ENCODE peak calls at places on chromosomes 13 and 19, in six cellular contexts. M is heart left ventricle; O is cardiac muscle cell; K is omental fat pad; B is substantia nigra; L is stimulated activated CD4-positive, alpha-beta T cell treated with anti-CD3 and anti-CD28 coated beads, Interleukin-4, amount 100 ng/mL, for 48 hours. I is an unnamed sample.

GRCh38 chr13:29402168-29402621 is 193.3 kb downstream of the SLC7A1 start:
- DNase-seq in M (no peak), O (peak), K (no peak), B (no peak), L (no peak), I (no peak)

GRCh38 chr19:17202713-17203112 is 12.4 kb upstream of the USE1 start:
- DNase-seq in M (no peak), O (no peak), K (no peak), B (no peak), L (no peak), I (no peak)

GRCh38 chr13:50512602-50513527 is 330.6 kb downstream of the DLEU7 start:
- DNase-seq in M (peak), O (peak), K (no peak), B (peak), L (peak), I (no peak)

GRCh38 chr19:38013913-38014575 is 107.0 kb downstream of the SIPA1L3 start:
- DNase-seq in M (no peak), O (no peak), K (no peak), B (no peak), L (no peak), I (no peak)

GRCh38 chr13:77696006-77696862 is 1.3 kb upstream of the SLAIN1 start:
- DNase-seq in M (no peak), O (no peak), K (no peak), B (peak), L (no peak), I (no peak)

GRCh38 chr13:26999499-26999898 is 172.1 kb downstream of the USP12 start:
- DNase-seq in M (no peak), O (no peak), K (no peak), B (no peak), L (no peak), I (no peak)

GRCh38 chr19:23474761-23475160 is 79.5 kb upstream of the ZNF91 start:
- DNase-seq in M (no peak), O (no peak), K (no peak), B (no peak), L (no peak), I (no peak)

GRCh38 chr19:15025237-15025636 is 24.0 kb upstream of the CASP14 start:
- DNase-seq in M (no peak), O (peak), K (no peak), B (no peak), L (no peak), I (no peak)

GRCh38 chr13:35941374-35941773 is 189.8 kb downstream of the DCLK1 start:
- DNase-seq in M (no peak), O (no peak), K (no peak), B (no peak), L (no peak), I (no peak)

GRCh38 chr19:374886-375235 is 30.3 kb upstream of the MIER2 start:
- DNase-seq in M (no peak), O (no peak), K (no peak), B (no peak), L (no peak), I (no peak)

GRCh38 chr19:8512991-8513686 is 828 bp downstream of the ZNF414 start:
- DNase-seq in M (no peak), O (no peak), K (no peak), B (no peak), L (no peak), I (no peak)

GRCh38 chr19:18503971-18504885 is 17.6 kb downstream of the ELL start:
- DNase-seq in M (no peak), O (no peak), K (no peak), B (no peak), L (no peak), I (no peak)

GRCh38 chr13:107518292-107518691 is 697.0 kb downstream of the LIG4 start:
- DNase-seq in M (no peak), O (peak), K (no peak), B (no peak), L (no peak), I (no peak)

GRCh38 chr13:34864650-34865049 is 77.4 kb upstream of the NBEA start:
- DNase-seq in M (no peak), O (no peak), K (no peak), B (no peak), L (no peak), I (no peak)

GRCh38 chr19:48866692-48867091 is 1.7 kb downstream of the PLEKHA4 start:
- DNase-seq in M (no peak), O (no peak), K (no peak), B (no peak), L (no peak), I (no peak)

GRCh38 chr19:14167594-14168138 is 31.3 kb upstream of the ASF1B start:
- DNase-seq in M (peak), O (no peak), K (no peak), B (no peak), L (no peak), I (no peak)

GRCh38 chr19:3055741-3056453 is 6.4 kb downstream of the TLE5 start:
- DNase-seq in M (no peak), O (no peak), K (no peak), B (no peak), L (no peak), I (no peak)

GRCh38 chr13:75489502-75490263 is 7.7 kb upstream of the TBC1D4 start:
- DNase-seq in M (no peak), O (peak), K (no peak), B (no peak), L (no peak), I (no peak)

GRCh38 chr19:10009269-10009665 is 1.0 kb downstream of the COL5A3 start:
- DNase-seq in M (peak), O (peak), K (peak), B (no peak), L (peak), I (no peak)

GRCh38 chr19:49593233-49594113 is 2.5 kb downstream of the PRR12 start:
- DNase-seq in M (peak), O (peak), K (peak), B (peak), L (peak), I (no peak)

GRCh38 chr13:44812818-44813217 is 176.5 kb downstream of the NUFIP1 start:
- DNase-seq in M (no peak), O (peak), K (no peak), B (no peak), L (no peak), I (no peak)

GRCh38 chr19:56156768-56157167 is 15.7 kb downstream of the ZNF444 start:
- DNase-seq in M (peak), O (no peak), K (no peak), B (no peak), L (no peak), I (no peak)

GRCh38 chr13:63288576-63288975 is 1872.9 kb upstream of the PCDH20 start:
- DNase-seq in M (no peak), O (no peak), K (no peak), B (no peak), L (no peak), I (no peak)

GRCh38 chr13:73061478-73062275 is 2.9 kb downstream of the KLF5 start:
- DNase-seq in M (no peak), O (no peak), K (no peak), B (no peak), L (no peak), I (no peak)

GRCh38 chr13:33611016-33611805 is 206.7 kb upstream of the RFC3 start:
- DNase-seq in M (peak), O (peak), K (no peak), B (peak), L (no peak), I (no peak)

GRCh38 chr13:92175330-92175729 is 776.9 kb downstream of the GPC5 start:
- DNase-seq in M (no peak), O (peak), K (no peak), B (no peak), L (no peak), I (no peak)

GRCh38 chr13:33185853-33186252 is 99.7 kb downstream of the STARD13 start:
- DNase-seq in M (no peak), O (peak), K (no peak), B (no peak), L (no peak), I (no peak)

GRCh38 chr13:74975122-74975521 is 506.8 kb downstream of the TBC1D4 start:
- DNase-seq in M (no peak), O (no peak), K (no peak), B (no peak), L (no peak), I (no peak)

GRCh38 chr13:107587681-107588080 is 627.7 kb downstream of the LIG4 start:
- DNase-seq in M (no peak), O (no peak), K (no peak), B (no peak), L (no peak), I (no peak)

GRCh38 chr19:17470204-17470841 is at the start of gene SLC27A1:
- DNase-seq in M (peak), O (peak), K (peak), B (peak), L (peak), I (peak)

GRCh38 chr19:7772752-7773291 is 9.8 kb downstream of the CLEC4M start:
- DNase-seq in M (no peak), O (peak), K (no peak), B (no peak), L (no peak), I (peak)